ENCODE peak calls at places on chromosomes 3 and 15, in six cellular contexts. J is HuH-7.5; G is fibroblast of mammary gland; I is fibroblast of gingiva; P is stimulated activated CD4-positive, alpha-beta T cell treated with anti-CD3 and anti-CD28 coated beads, Interleukin-1b, Interleukin-23, amount 100 ng/mL, for 1 hour; S is NCI-H1092 treated with DMSO at 0.1 percent for 48 hours. Q is an unnamed sample.

GRCh38 chr3:180543877-180544276 is 58.1 kb upstream of the TTC14 start:
- DNase-seq in J (no peak), G (no peak), I (no peak), P (no peak), S (no peak), Q (no peak)

GRCh38 chr3:41045491-41045890 is 153.8 kb upstream of the CTNNB1 start:
- DNase-seq in J (no peak), G (no peak), I (no peak), P (no peak), S (no peak), Q (no peak)

GRCh38 chr3:2356298-2356950 is 257.8 kb downstream of the CNTN4 start:
- DNase-seq in J (no peak), G (peak), I (no peak), P (no peak), S (no peak), Q (no peak)

GRCh38 chr3:11452988-11453847 is 181.0 kb downstream of the ATG7 start:
- DNase-seq in J (no peak), G (peak), I (peak), P (no peak), S (no peak), Q (no peak)

GRCh38 chr3:108127301-108127988 is 36.6 kb upstream of the CD47 start:
- DNase-seq in J (no peak), G (no peak), I (no peak), P (no peak), S (no peak), Q (peak)

GRCh38 chr15:45023659-45024320 is 795 bp downstream of the SORD start:
- DNase-seq in J (no peak), G (peak), I (no peak), P (no peak), S (no peak), Q (no peak)

GRCh38 chr3:66889758-66890576 is 108.1 kb upstream of the KBTBD8 start:
- DNase-seq in J (no peak), G (no peak), I (no peak), P (no peak), S (no peak), Q (no peak)

GRCh38 chr3:186998937-186999368 is 68.6 kb downstream of the ST6GAL1 start:
- DNase-seq in J (no peak), G (no peak), I (no peak), P (no peak), S (peak), Q (no peak)

GRCh38 chr3:188861847-188862740 is 309.7 kb upstream of the TPRG1 start:
- DNase-seq in J (no peak), G (peak), I (peak), P (no peak), S (no peak), Q (no peak)

GRCh38 chr3:21942328-21942727 is 191.3 kb upstream of the ZNF385D start:
- DNase-seq in J (no peak), G (peak), I (peak), P (no peak), S (no peak), Q (no peak)

GRCh38 chr3:15324335-15324734 is 8.1 kb downstream of the SH3BP5 start:
- DNase-seq in J (no peak), G (peak), I (no peak), P (no peak), S (no peak), Q (no peak)

GRCh38 chr3:99351097-99351496 is 287.3 kb upstream of the COL8A1 start:
- DNase-seq in J (no peak), G (no peak), I (peak), P (no peak), S (no peak), Q (no peak)

GRCh38 chr3:188469228-188469885 is 315.4 kb downstream of the LPP start:
- DNase-seq in J (no peak), G (peak), I (peak), P (no peak), S (no peak), Q (no peak)

GRCh38 chr3:188834349-188834748 is 337.4 kb upstream of the TPRG1 start:
- DNase-seq in J (no peak), G (no peak), I (no peak), P (peak), S (no peak), Q (peak)

Q was measured in central memory CD4-positive, alpha-beta T cell.